ENCODE peak calls at places on chromosomes 12 and 14, in four cellular contexts. M, P, D and Z are unnamed samples.

GRCh38 chr12:53791735-53792326 is 40.1 kb upstream of the CISTR start:
- DNase-seq in M (peak), P (no peak), D (no peak), Z (peak)

GRCh38 chr14:97878206-97878605 is 1081.0 kb downstream of the VRK1 start:
- DNase-seq in M (no peak), P (no peak), D (no peak), Z (no peak)

GRCh38 chr14:89033756-89034155 is 209.3 kb downstream of the TTC8 start:
- DNase-seq in M (no peak), P (no peak), D (no peak), Z (no peak)

GRCh38 chr12:16350682-16351081 is 3.2 kb downstream of the MGST1 start:
- DNase-seq in M (no peak), P (peak), D (no peak), Z (peak)

GRCh38 chr12:120630139-120630895 is 10.1 kb upstream of the CABP1 start:
- DNase-seq in M (no peak), P (no peak), D (peak), Z (no peak)

GRCh38 chr12:1777798-1778197 is 42.6 kb upstream of the LRTM2 start:
- DNase-seq in M (no peak), P (no peak), D (no peak), Z (no peak)

GRCh38 chr12:94289551-94290312 is 141.4 kb downstream of the PLXNC1 start:
- DNase-seq in M (peak), P (no peak), D (no peak), Z (no peak)

GRCh38 chr12:62744551-62744950 is 190.4 kb downstream of the PPM1H start:
- DNase-seq in M (no peak), P (no peak), D (no peak), Z (no peak)

GRCh38 chr12:77120156-77120555 is 54.8 kb upstream of the E2F7 start:
- DNase-seq in M (no peak), P (no peak), D (no peak), Z (peak)

GRCh38 chr14:50830932-50831703 is at the start of gene NIN:
- DNase-seq in M (peak), P (peak), D (peak), Z (no peak)

GRCh38 chr12:22981711-22982110 is 356.7 kb downstream of the ETNK1 start:
- DNase-seq in M (peak), P (no peak), D (no peak), Z (no peak)

GRCh38 chr12:11067514-11067913 is 5.4 kb upstream of the TAS2R46 start:
- DNase-seq in M (no peak), P (no peak), D (no peak), Z (no peak)

GRCh38 chr12:8157484-8158198 is 826 bp downstream of the ZNF705A start:
- DNase-seq in M (no peak), P (no peak), D (no peak), Z (no peak)

GRCh38 chr14:76901171-76902055 is 75.2 kb downstream of the LRRC74A start:
- DNase-seq in M (no peak), P (no peak), D (no peak), Z (no peak)

GRCh38 chr14:99655521-99655920 is 10.6 kb downstream of the HHIPL1 start:
- DNase-seq in M (no peak), P (no peak), D (no peak), Z (no peak)

GRCh38 chr14:102500190-102500661 is 9.3 kb downstream of the ANKRD9 start:
- DNase-seq in M (peak), P (no peak), D (no peak), Z (no peak)
- TF ChIP-seq POLR2AphosphoS5 in M (no peak), P (no peak), D (no peak), Z (no peak)

GRCh38 chr14:93084866-93085857 is 30.6 kb downstream of the ITPK1 start:
- DNase-seq in M (no peak), P (no peak), D (no peak), Z (no peak)

GRCh38 chr14:93083898-93084297 is 31.8 kb downstream of the ITPK1 start:
- DNase-seq in M (no peak), P (no peak), D (no peak), Z (no peak)

GRCh38 chr14:93085916-93086315 is 29.8 kb downstream of the ITPK1 start:
- DNase-seq in M (no peak), P (no peak), D (no peak), Z (no peak)

GRCh38 chr14:93084402-93084801 is 31.3 kb downstream of the ITPK1 start:
- DNase-seq in M (no peak), P (no peak), D (no peak), Z (no peak)

DNA sequence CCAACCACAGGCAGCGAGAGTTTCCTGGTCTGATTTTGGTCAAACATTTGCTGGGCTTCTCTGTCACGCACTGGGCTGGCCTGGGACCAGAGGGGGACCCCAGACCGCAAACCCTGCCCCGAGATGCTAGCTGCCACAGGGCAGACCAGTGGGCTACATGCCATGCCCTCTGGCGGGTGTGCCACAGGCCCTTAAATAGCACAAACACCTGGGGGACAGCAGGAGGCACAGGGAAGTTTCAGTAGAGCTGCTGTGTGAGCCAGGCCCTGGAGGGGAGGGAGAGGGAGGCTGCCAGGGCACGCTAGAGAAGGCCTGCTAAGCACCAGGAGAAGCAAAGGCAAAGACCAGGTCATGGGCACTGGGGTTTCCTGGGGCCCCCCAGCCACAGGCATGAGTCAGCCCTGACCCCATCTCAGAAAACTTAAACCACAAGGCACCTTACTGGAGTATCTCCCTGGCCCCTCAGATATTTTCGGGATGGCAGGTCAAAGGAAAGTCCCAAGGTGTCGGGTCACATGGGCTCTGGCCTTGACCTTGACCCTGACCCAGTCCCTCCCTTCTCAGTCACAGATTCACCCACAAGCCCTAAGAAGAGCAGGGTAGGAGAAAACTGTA is 29.2 kb downstream of the ITPK1 start:
- DNase-seq in M (no peak), P (no peak), D (no peak), Z (no peak)
- TF ChIP-seq ZBTB33 in M (no peak), P (no peak), D (no peak), Z (no peak)

GRCh38 chr14:69879175-69880047 is at the start of gene SMOC1:
- DNase-seq in M (no peak), P (peak), D (peak), Z (no peak)

GRCh38 chr14:69882915-69883314 is 3.7 kb downstream of the SMOC1 start:
- DNase-seq in M (no peak), P (no peak), D (no peak), Z (no peak)

GRCh38 chr14:69880851-69881250 is 1.6 kb downstream of the SMOC1 start:
- DNase-seq in M (no peak), P (no peak), D (peak), Z (no peak)

GRCh38 chr14:69880051-69880487 is 853 bp downstream of the SMOC1 start:
- DNase-seq in M (no peak), P (peak), D (no peak), Z (no peak)

GRCh38 chr14:69882086-69882864 is 3.1 kb downstream of the SMOC1 start:
- DNase-seq in M (no peak), P (no peak), D (peak), Z (no peak)
- TF ChIP-seq JUND in M (no peak), P (no peak), D (no peak), Z (no peak)

GRCh38 chr14:68908860-68909259 is 70.2 kb downstream of the ACTN1 start:
- DNase-seq in M (no peak), P (no peak), D (no peak), Z (no peak)

GRCh38 chr14:68902357-68902756 is 76.7 kb downstream of the ACTN1 start:
- DNase-seq in M (no peak), P (no peak), D (no peak), Z (no peak)

GRCh38 chr14:68908201-68908600 is 70.9 kb downstream of the ACTN1 start:
- DNase-seq in M (no peak), P (no peak), D (no peak), Z (no peak)

GRCh38 chr14:68906439-68906838 is 72.7 kb downstream of the ACTN1 start:
- DNase-seq in M (no peak), P (no peak), D (no peak), Z (no peak)

GRCh38 chr14:68905107-68905895 is 73.8 kb downstream of the ACTN1 start:
- DNase-seq in M (no peak), P (no peak), D (no peak), Z (no peak)
- TF ChIP-seq POLR2AphosphoS5 in M (no peak), P (no peak), D (no peak), Z (no peak)

GRCh38 chr12:117032593-117033381 is 66.4 kb downstream of the TESC start:
- DNase-seq in M (no peak), P (no peak), D (no peak), Z (no peak)
- TF ChIP-seq ZBTB33 in M (no peak), P (no peak), D (no peak), Z (no peak)

DNA sequence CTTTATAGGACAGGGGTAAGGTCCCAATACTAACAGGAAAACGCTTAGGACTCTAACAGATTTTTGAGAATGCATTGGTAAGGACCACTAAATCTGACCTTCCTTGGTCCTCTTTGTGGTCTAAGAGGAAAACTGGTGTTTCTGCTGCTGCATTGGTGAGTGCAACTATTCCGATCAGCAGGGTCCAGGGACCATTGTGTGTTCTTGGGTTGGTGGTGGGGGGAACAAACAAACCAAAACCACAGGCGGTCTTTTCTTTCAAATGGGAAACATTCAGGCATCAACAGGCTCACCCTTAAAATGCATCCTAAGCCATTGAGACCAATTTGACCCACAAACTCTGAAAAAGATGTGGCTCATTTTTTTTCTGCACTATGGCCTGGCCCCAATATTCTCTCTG is 20.7 kb downstream of the EPYC start:
- DNase-seq in M (no peak), P (no peak), D (no peak), Z (no peak)
- TF ChIP-seq JUND in M (no peak), P (no peak), D (no peak), Z (no peak)